ENCODE peak calls at places on chromosome 2, in seven cellular contexts. Q is endodermal cell, F is ovary, P is sigmoid colon, Z is A549, O is heart left ventricle, B is hepatocyte. E is an unnamed sample. For H3K4me1, the result is how much of the 10 kb centered on the place peaks cover.

GRCh38 chr2:227793148-227793722 is 20.4 kb upstream of the CCL20 start:
- DNase-seq in Z (no peak), O (no peak), F (no peak), P (no peak), Q (no peak), B (no peak), E (no peak)

GRCh38 chr2:219916261-219916660 is 288.8 kb downstream of the SLC4A3 start:
- DNase-seq in B (no peak), Z (no peak), Q (no peak), F (no peak), P (no peak), O (no peak), E (no peak)

GRCh38 chr2:113158884-113159553 is 14.8 kb upstream of the PSD4 start:
- DNase-seq in P (no peak), Z (no peak), Q (no peak), O (no peak), F (no peak), B (no peak), E (peak)

GRCh38 chr2:238238766-238239551 is 879 bp downstream of the HES6 start:
- DNase-seq in F (no peak), P (peak), B (peak), Q (peak), Z (no peak), O (peak), E (no peak)

GRCh38 chr2:30484995-30485394 is 37.9 kb downstream of the LCLAT1 start:
- DNase-seq in F (no peak), O (no peak), P (no peak), Q (no peak), Z (no peak), B (no peak), E (no peak)

GRCh38 chr2:28406276-28407096 is 13.8 kb downstream of the FOSL2 start:
- DNase-seq in Z (no peak), P (peak), O (peak), F (no peak), B (no peak), Q (no peak), E (peak)

GRCh38 chr2:189369566-189369965 is 71.7 kb upstream of the WDR75 start:
- DNase-seq in B (no peak), O (no peak), Z (peak), F (no peak), P (no peak), Q (no peak), E (no peak)

GRCh38 chr2:71620851-71621251 is 167.5 kb downstream of the DYSF start:
- DNase-seq in B (no peak), Z (no peak), P (no peak), O (no peak), F (no peak), Q (peak), E (peak)

GRCh38 chr2:102251042-102251848 is 60.1 kb upstream of the IL1RL1 start:
- DNase-seq in B (peak), O (peak), P (no peak), Q (peak), Z (peak), F (peak), E (peak)

GRCh38 chr2:29700560-29700959 is 220.8 kb downstream of the ALK start:
- DNase-seq in F (no peak), Q (no peak), Z (no peak), P (no peak), B (no peak), O (no peak), E (no peak)

GRCh38 chr2:74105413-74105812 is 42.3 kb downstream of the BOLA3 start:
- DNase-seq in O (no peak), Q (no peak), B (no peak), F (no peak), P (no peak), Z (no peak), E (no peak)

GRCh38 chr2:54658548-54659207 is 64.8 kb upstream of the EML6 start:
- DNase-seq in P (no peak), F (no peak), O (no peak), B (no peak), Q (no peak), Z (no peak), E (no peak)

GRCh38 chr2:220664272-220665107 is 907.6 kb downstream of the EPHA4 start:
- DNase-seq in F (no peak), P (no peak), Z (no peak), Q (no peak), O (peak), B (no peak), E (no peak)

GRCh38 chr2:64989982-64990614 is 899 bp downstream of the SLC1A4 start:
- DNase-seq in B (no peak), F (peak), Z (no peak), Q (peak), O (no peak), P (no peak), E (no peak)

GRCh38 chr2:201882353-201883095 is 76.2 kb downstream of the CDK15 start:
- DNase-seq in B (no peak), Z (no peak), P (no peak), O (peak), Q (no peak), F (no peak), E (no peak)

GRCh38 chr2:127887452-127888219 is 1.9 kb upstream of the AMMECR1L start:
- DNase-seq in O (no peak), B (no peak), Z (no peak), P (no peak), F (peak), Q (no peak), E (no peak)

GRCh38 chr2:187567126-187567525 is 12.9 kb upstream of the TFPI start:
- DNase-seq in Z (no peak), F (no peak), Q (no peak), P (no peak), O (no peak), B (peak), E (no peak)

GRCh38 chr2:24191156-24191555 is 16.3 kb downstream of the FAM228A start:
- DNase-seq in Q (peak), P (no peak), O (no peak), F (no peak), B (no peak), Z (no peak), E (no peak)

GRCh38 chr2:113200236-113200635 is 26.5 kb downstream of the PSD4 start:
- DNase-seq in Q (peak), P (no peak), F (no peak), B (no peak), O (no peak), Z (peak), E (no peak)

GRCh38 chr2:221330436-221330835 is 241.7 kb downstream of the EPHA4 start:
- DNase-seq in P (no peak), Z (no peak), Q (no peak), O (no peak), B (no peak), F (no peak), E (no peak)

GRCh38 chr2:70861774-70862644 is 26.4 kb upstream of the CD207 start:
- DNase-seq in B (peak), Q (peak), P (peak), Z (peak), O (peak), F (peak), E (peak)

GRCh38 chr2:40564174-40564573 is 112.3 kb upstream of the SLC8A1 start:
- DNase-seq in P (no peak), F (no peak), Z (no peak), B (no peak), Q (no peak), O (no peak), E (no peak)

GRCh38 chr2:177584293-177584692 is 191.7 kb downstream of the AGPS start:
- DNase-seq in Z (no peak), P (no peak), F (no peak), B (no peak), O (no peak), Q (no peak), E (no peak)

GRCh38 chr2:13662055-13662454 is 945.3 kb downstream of the TRIB2 start:
- DNase-seq in Q (no peak), F (no peak), O (no peak), Z (no peak), P (no peak), B (no peak), E (no peak)

GRCh38 chr2:10915236-10915635 is 3.5 kb downstream of the KCNF1 start:
- DNase-seq in F (no peak), Q (no peak), B (no peak), P (peak), Z (no peak), O (no peak), E (no peak)

GRCh38 chr2:240395896-240396622 is 39.4 kb upstream of the GPC1 start:
- DNase-seq in P (peak), B (no peak), F (no peak), Q (peak), Z (no peak), O (peak), E (no peak)

GRCh38 chr2:111148925-111149324 is 28.2 kb downstream of the BCL2L11 start:
- DNase-seq in F (no peak), Z (no peak), Q (no peak), B (no peak), P (no peak), O (no peak), E (no peak)

GRCh38 chr2:950627-950992 is at the start of gene SNTG2:
- DNase-seq in P (no peak), B (peak), Z (no peak), F (no peak), O (no peak), Q (peak), E (no peak)

GRCh38 chr2:232204457-232204931 is 174.1 kb upstream of the ALPP start:
- DNase-seq in F (peak), Q (no peak), O (peak), Z (no peak), B (no peak), P (peak), E (no peak)

GRCh38 chr2:217938038-217938437 is 64.8 kb downstream of the TNS1 start:
- DNase-seq in Q (no peak), O (peak), P (no peak), Z (no peak), F (no peak), B (no peak), E (no peak)

GRCh38 chr2:37635359-37636208 is 35.9 kb downstream of the CDC42EP3 start:
- DNase-seq in F (no peak), O (peak), Q (no peak), B (peak), P (no peak), Z (no peak), E (no peak)

DNA sequence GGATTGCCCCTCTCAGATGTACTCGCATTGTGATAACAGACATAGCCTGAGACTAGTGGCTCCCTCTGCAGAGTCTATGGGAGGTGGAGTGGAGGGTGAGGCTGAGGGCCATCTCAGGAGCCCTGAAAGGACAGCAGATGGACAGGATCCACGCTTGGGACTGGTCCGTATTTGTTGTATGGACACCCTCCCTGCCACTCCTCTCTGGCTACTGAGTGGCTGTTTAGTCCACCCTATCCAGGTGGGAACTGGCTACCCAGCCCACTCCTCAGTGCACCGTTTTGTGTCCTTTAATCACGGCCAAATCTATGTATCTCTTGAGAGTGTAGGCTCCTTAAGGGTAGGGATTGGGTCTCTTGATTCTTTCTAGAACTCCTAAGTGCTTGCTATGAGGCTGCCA is 4.5 kb upstream of the GLI2 start:
- DNase-seq in B (no peak), O (no peak), Q (no peak), Z (no peak), P (no peak), F (no peak), E (no peak)
- H3K4me3 ChIP-seq in B (no peak), O (no peak), Q (no peak), Z (no peak), P (no peak), F (no peak), E (no peak)

DNA sequence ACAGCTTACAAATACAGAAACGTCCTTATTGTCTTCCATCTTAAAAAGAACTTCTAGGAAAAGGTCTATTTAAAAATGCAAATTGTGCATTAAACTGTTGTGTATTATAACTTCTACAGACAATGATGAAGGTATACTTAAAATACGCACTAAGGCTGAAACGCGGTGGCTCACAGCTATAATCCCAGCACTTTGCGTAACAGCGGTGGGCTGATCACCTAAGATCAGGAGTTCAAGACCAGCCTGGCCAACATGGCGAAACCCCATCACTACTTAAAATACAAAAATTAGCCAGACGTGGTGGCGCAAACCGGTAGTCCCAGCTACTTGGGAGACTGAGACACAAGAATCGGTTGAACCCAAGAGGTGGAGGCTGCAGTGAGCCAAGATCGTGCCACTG is 4.9 kb downstream of the CUL3 start:
- DNase-seq in P (no peak), O (no peak), F (no peak), Z (no peak), Q (no peak), B (no peak), E (no peak)
- H3K4me1 ChIP-seq in P (half or more), O (half or more), F (under half), Z (under half), Q (under half), B (under half), E (under half)

DNA sequence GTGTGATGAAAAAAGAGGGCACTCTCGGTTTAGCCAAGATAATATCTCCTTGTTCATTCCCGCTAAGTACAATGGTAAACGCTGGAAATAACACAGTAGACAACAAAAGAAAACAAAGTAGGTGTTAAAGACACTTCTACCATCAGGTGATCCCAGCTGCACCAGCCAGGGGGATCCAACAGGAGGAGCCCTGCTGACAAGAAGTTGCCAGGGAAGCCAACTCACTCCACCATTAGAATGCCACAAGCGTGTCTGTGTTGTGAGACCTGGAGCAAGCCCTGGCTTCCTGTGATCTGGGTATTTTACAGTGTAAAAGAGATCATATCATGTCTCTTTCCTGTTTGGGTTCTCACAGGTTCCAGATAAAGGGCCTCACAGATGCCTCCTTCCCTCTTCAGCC is 117.0 kb downstream of the GRB14 start:
- DNase-seq in Q (peak), B (peak), Z (peak), F (no peak), O (no peak), P (no peak), E (no peak)
- TF ChIP-seq CTCF in Q (peak), B (peak), Z (peak), F (no peak), O (no peak), P (no peak), E (no peak)

DNA sequence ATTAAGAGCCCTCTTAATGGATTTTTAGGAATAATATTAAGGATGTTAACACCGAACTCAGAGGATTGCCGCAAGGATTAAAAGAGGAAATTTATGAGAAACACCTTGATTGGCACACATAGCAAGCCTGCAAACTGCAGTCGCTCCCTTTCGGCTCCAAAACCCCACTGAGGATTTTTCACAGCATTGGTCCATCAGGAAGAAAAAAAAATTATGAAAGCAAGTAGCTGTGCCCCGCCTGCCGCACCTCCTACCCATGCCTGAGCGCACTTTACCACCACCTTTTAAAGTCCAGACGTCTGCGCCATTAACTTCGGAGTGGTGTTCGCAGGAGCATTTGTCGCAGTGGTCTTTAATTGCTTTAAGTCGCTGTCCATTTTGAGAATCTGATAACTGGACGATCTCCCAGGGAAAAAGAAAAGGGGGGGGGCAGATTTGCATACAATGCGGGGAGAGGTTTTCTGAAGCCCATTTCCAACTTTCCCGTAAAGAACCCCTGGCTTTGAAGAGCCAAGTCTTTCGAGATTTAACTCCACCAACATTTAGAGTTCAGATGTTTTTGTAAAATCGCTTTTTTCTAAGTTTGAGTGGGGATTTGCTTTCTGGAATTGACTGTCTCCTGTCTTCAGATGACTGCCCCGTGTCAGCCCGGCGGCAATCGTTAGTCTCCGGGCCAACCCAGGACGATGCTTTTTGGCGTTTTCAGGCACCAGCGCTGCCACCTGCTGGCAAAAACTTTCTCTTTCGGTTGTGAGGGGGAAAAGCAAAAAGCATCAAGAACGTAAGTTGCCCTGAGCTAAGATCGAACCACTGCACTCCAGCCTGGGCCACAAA is 914 bp upstream of the TRABD2A start:
- DNase-seq in P (peak), Z (peak), O (peak), B (peak), F (peak), Q (peak), E (peak)
- H3K4me3 ChIP-seq in P (peak), Z (peak), O (peak), B (peak), F (peak), Q (peak), E (no peak)

DNA sequence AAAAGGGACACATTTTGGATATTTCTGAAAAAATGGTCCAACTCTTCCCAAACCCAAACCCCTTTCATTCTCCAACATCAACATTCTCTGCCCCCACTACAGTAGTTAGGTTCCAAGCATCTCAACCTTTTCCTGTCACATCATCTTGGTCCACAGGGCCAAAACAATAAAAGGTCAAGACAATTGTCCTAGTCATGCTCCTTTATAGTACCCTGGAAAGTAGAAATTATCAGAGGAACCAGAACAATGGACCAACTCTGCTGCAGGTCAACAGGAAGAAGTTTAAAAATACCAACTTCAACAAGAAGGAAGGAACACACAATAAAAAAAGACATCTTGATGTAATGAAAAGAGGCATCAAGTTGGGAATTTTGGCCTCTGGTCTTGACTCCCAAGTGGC is 36.1 kb downstream of the CLASP1 start:
- DNase-seq in Z (no peak), P (no peak), B (no peak), Q (no peak), F (no peak), O (no peak), E (no peak)
- H3K4me1 ChIP-seq in Z (under half), P (under half), B (under half), Q (under half), F (under half), O (half or more), E (under half)